ENCODE peak calls at places on chromosomes 4 and X, in eight cellular contexts. W, A, S, L, N, Z, J and Q are unnamed samples.

GRCh38 chr4:8371251-8371995 is 69.1 kb downstream of the ACOX3 start:
- DNase-seq in W (no peak), A (no peak), S (no peak), L (peak), N (no peak), Z (no peak), J (no peak), Q (no peak)

GRCh38 chr4:138576684-138577083 is 334.5 kb upstream of the SLC7A11 start:
- DNase-seq in W (no peak), A (no peak), S (no peak), L (peak), N (no peak), Z (peak), J (peak), Q (no peak)

GRCh38 chrX:11704725-11705495 is 39.2 kb upstream of the ARHGAP6 start:
- DNase-seq in W (no peak), A (no peak), S (no peak), L (peak), N (no peak), Z (no peak), J (peak), Q (no peak)

GRCh38 chr4:163540448-163540847 is 46.0 kb downstream of the TMA16 start:
- DNase-seq in W (no peak), A (no peak), S (no peak), L (no peak), N (no peak), Z (no peak), J (no peak), Q (no peak)

GRCh38 chr4:72076562-72076961 is 44.8 kb downstream of the NPFFR2 start:
- DNase-seq in W (no peak), A (no peak), S (no peak), L (no peak), N (no peak), Z (no peak), J (peak), Q (peak)

GRCh38 chr4:77219266-77219665 is 62.3 kb downstream of the CCNG2 start:
- DNase-seq in W (no peak), A (no peak), S (no peak), L (no peak), N (no peak), Z (no peak), J (no peak), Q (no peak)

GRCh38 chr4:123120473-123120872 is 198.1 kb upstream of the NUDT6 start:
- DNase-seq in W (no peak), A (no peak), S (no peak), L (peak), N (no peak), Z (no peak), J (no peak), Q (no peak)

GRCh38 chr4:1564535-1565375 is 119.4 kb downstream of the FAM53A start:
- DNase-seq in W (peak), A (no peak), S (no peak), L (no peak), N (no peak), Z (peak), J (no peak), Q (no peak)

GRCh38 chr4:108270466-108271450 is 102.0 kb upstream of the LEF1 start:
- DNase-seq in W (no peak), A (no peak), S (no peak), L (peak), N (no peak), Z (peak), J (no peak), Q (peak)

GRCh38 chr4:179867300-179867878 is 2375.8 kb upstream of the TENM3 start:
- DNase-seq in W (no peak), A (peak), S (no peak), L (peak), N (peak), Z (peak), J (peak), Q (peak)

GRCh38 chr4:76974150-76974549 is 24.6 kb downstream of the SEPTIN11 start:
- DNase-seq in W (no peak), A (no peak), S (no peak), L (peak), N (no peak), Z (no peak), J (no peak), Q (no peak)

GRCh38 chr4:32140636-32141035 is 1420.5 kb downstream of the PCDH7 start:
- DNase-seq in W (no peak), A (no peak), S (no peak), L (no peak), N (no peak), Z (peak), J (peak), Q (peak)

GRCh38 chrX:69088171-69088938 is 76.9 kb downstream of the PJA1 start:
- DNase-seq in W (no peak), A (no peak), S (peak), L (no peak), N (no peak), Z (no peak), J (peak), Q (no peak)

GRCh38 chr4:40998680-40999358 is 215.5 kb downstream of the APBB2 start:
- DNase-seq in W (no peak), A (no peak), S (no peak), L (peak), N (no peak), Z (peak), J (peak), Q (no peak)

GRCh38 chr4:3714642-3715001 is 51.6 kb upstream of the ADRA2C start:
- DNase-seq in W (no peak), A (no peak), S (no peak), L (no peak), N (no peak), Z (no peak), J (no peak), Q (no peak)

GRCh38 chr4:122584517-122584916 is 36.3 kb downstream of the IL21 start:
- DNase-seq in W (no peak), A (no peak), S (no peak), L (peak), N (no peak), Z (peak), J (no peak), Q (peak)

GRCh38 chr4:182240161-182241130 is 2.8 kb upstream of the TENM3 start:
- DNase-seq in W (no peak), A (no peak), S (peak), L (peak), N (no peak), Z (no peak), J (peak), Q (no peak)

GRCh38 chr4:84569009-84569408 is 13.9 kb upstream of the CDS1 start:
- DNase-seq in W (no peak), A (no peak), S (no peak), L (no peak), N (no peak), Z (no peak), J (no peak), Q (no peak)

GRCh38 chrX:109928596-109929335 is 74.1 kb upstream of the TMEM164 start:
- DNase-seq in W (no peak), A (no peak), S (no peak), L (no peak), N (no peak), Z (no peak), J (no peak), Q (no peak)

GRCh38 chr4:185424905-185425599 is 712 bp downstream of the UFSP2 start:
- DNase-seq in W (no peak), A (no peak), S (no peak), L (no peak), N (no peak), Z (no peak), J (peak), Q (peak)

GRCh38 chrX:10098235-10098819 is 58.4 kb upstream of the CLCN4 start:
- DNase-seq in W (no peak), A (no peak), S (no peak), L (no peak), N (no peak), Z (no peak), J (no peak), Q (no peak)

GRCh38 chr4:7050481-7051143 is 7.4 kb downstream of the TADA2B start:
- DNase-seq in W (peak), A (no peak), S (peak), L (no peak), N (no peak), Z (no peak), J (no peak), Q (no peak)

GRCh38 chrX:49040376-49040955 is 2.7 kb downstream of the TFE3 start:
- DNase-seq in W (no peak), A (no peak), S (no peak), L (peak), N (no peak), Z (no peak), J (no peak), Q (no peak)

GRCh38 chr4:157005831-157006230 is 34.2 kb upstream of the PDGFC start:
- DNase-seq in W (no peak), A (no peak), S (no peak), L (no peak), N (no peak), Z (no peak), J (no peak), Q (no peak)

GRCh38 chr4:78749972-78750727 is 26.0 kb upstream of the BMP2K start:
- DNase-seq in W (no peak), A (no peak), S (no peak), L (no peak), N (no peak), Z (peak), J (no peak), Q (no peak)

GRCh38 chrX:85004255-85004654 is 578 bp downstream of the APOOL start:
- DNase-seq in W (no peak), A (no peak), S (no peak), L (peak), N (no peak), Z (peak), J (peak), Q (no peak)

GRCh38 chr4:94160774-94161173 is 46.9 kb upstream of the SMARCAD1 start:
- DNase-seq in W (no peak), A (no peak), S (no peak), L (no peak), N (no peak), Z (no peak), J (no peak), Q (no peak)

GRCh38 chr4:138235419-138235952 is 6.7 kb downstream of the SLC7A11 start:
- DNase-seq in W (no peak), A (no peak), S (no peak), L (peak), N (no peak), Z (peak), J (peak), Q (peak)